ENCODE peak calls at places on chromosomes 7 and 10, in eight cellular contexts. S is uterus, E is HCT116, Z is spleen, T is A549, N is vagina, D is esophagus squamous epithelium, A is Peyer's patch. U is an unnamed sample.

GRCh38 chr7:140035400-140036223 is 27.1 kb downstream of the PARP12 start:
- DNase-seq in D (no peak), A (no peak), E (no peak), N (no peak), Z (no peak), T (no peak), S (no peak), U (no peak)

GRCh38 chr10:109922976-109923921 is at the start of gene XPNPEP1:
- DNase-seq in A (peak), S (peak), D (peak), N (no peak), E (peak), Z (peak), T (peak), U (peak)

GRCh38 chr10:6114758-6115410 is 26.1 kb downstream of the RBM17 start:
- DNase-seq in S (no peak), Z (no peak), E (no peak), A (peak), N (no peak), D (no peak), T (no peak), U (no peak)

GRCh38 chr10:79472449-79472848 is 27.0 kb upstream of the ZCCHC24 start:
- DNase-seq in A (no peak), E (no peak), D (no peak), S (no peak), Z (no peak), N (peak), T (no peak), U (no peak)

GRCh38 chr10:16915308-16915707 is 98.1 kb upstream of the RSU1 start:
- DNase-seq in D (no peak), Z (no peak), N (no peak), E (no peak), S (no peak), A (no peak), T (no peak), U (no peak)

GRCh38 chr10:87817291-87817872 is 644 bp downstream of the ATAD1 start:
- DNase-seq in N (no peak), T (no peak), S (no peak), D (no peak), E (no peak), A (no peak), Z (no peak), U (no peak)

GRCh38 chr7:151597541-151597940 is 77.8 kb upstream of the RHEB start:
- DNase-seq in A (no peak), Z (no peak), E (no peak), T (no peak), S (no peak), D (no peak), N (no peak), U (no peak)

GRCh38 chr7:153061913-153062528 is 302.5 kb downstream of the ACTR3B start:
- DNase-seq in E (no peak), S (no peak), D (no peak), Z (no peak), T (no peak), N (no peak), A (no peak), U (peak)

GRCh38 chr10:109678857-109679256 is 244.5 kb downstream of the XPNPEP1 start:
- DNase-seq in E (no peak), T (no peak), S (no peak), A (no peak), D (no peak), Z (no peak), N (no peak), U (no peak)

GRCh38 chr7:51187941-51188340 is 128.7 kb downstream of the COBL start:
- DNase-seq in T (peak), Z (peak), S (no peak), N (no peak), E (no peak), A (no peak), D (no peak), U (peak)

GRCh38 chr10:117373848-117374505 is 1.3 kb downstream of the PDZD8 start:
- DNase-seq in T (peak), A (peak), Z (peak), N (no peak), E (no peak), D (no peak), S (peak), U (peak)

GRCh38 chr7:157875230-157876179 is 538.7 kb downstream of the DNAJB6 start:
- DNase-seq in E (peak), T (peak), A (no peak), S (no peak), D (no peak), Z (peak), N (no peak), U (peak)

GRCh38 chr10:112807013-112807412 is 143.0 kb upstream of the TCF7L2 start:
- DNase-seq in T (no peak), S (no peak), E (no peak), A (no peak), Z (no peak), D (no peak), N (peak), U (no peak)

GRCh38 chr10:18582803-18583202 is 68.6 kb downstream of the NSUN6 start:
- DNase-seq in E (no peak), S (no peak), Z (no peak), D (no peak), N (no peak), T (no peak), A (no peak), U (no peak)

GRCh38 chr7:132536646-132537395 is 39.4 kb downstream of the PLXNA4 start:
- DNase-seq in E (no peak), Z (no peak), S (no peak), A (no peak), D (no peak), T (no peak), N (no peak), U (no peak)

GRCh38 chr7:33774762-33775523 is 130.4 kb upstream of the BMPER start:
- DNase-seq in D (no peak), S (peak), Z (no peak), A (peak), T (no peak), N (no peak), E (no peak), U (peak)

GRCh38 chr10:70052462-70053211 is at the start of gene MACROH2A2:
- DNase-seq in N (no peak), D (no peak), E (peak), A (peak), S (peak), T (peak), Z (no peak), U (peak)
- TF ChIP-seq CTCF in N (no peak), D (peak), E (peak), A (peak), S (peak), T (peak), Z (no peak), U (no peak)

GRCh38 chr10:63760034-63760707 is 239.0 kb downstream of the REEP3 start:
- DNase-seq in E (no peak), Z (no peak), D (no peak), A (no peak), T (no peak), S (no peak), N (no peak), U (no peak)
- H3K27ac ChIP-seq in E (no peak), Z (no peak), D (no peak), A (no peak), T (no peak), S (no peak), N (no peak), U (no peak)

GRCh38 chr10:133261726-133262325 is 14.8 kb downstream of the ADAM8 start:
- DNase-seq in N (no peak), T (peak), E (no peak), S (peak), D (peak), A (peak), Z (peak), U (peak)
- TF ChIP-seq POLR2A in N (peak), T (peak), E (no peak), S (peak), D (no peak), A (no peak), Z (peak), U (no peak)

DNA sequence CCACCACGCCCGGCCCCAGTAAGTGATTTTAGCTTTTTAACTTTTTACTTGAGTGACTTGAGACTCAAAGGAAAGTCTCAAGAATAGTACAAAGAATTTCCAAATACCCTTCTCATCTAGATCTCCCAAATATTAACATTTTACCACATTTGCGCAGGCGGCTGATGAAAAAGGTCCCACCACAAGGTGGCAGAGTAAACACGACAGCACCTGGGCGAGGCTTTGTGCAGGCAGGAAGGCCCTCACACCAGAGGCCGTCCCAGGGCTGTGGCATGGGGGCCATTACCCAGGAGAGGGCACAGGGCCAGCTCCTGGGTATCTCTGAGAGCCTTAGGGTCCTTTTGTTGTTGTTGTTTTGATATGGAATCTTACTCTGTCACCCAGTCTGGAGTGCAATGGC is 50.0 kb upstream of the WIPI2 start:
- DNase-seq in D (no peak), A (peak), Z (no peak), E (peak), N (no peak), T (no peak), S (peak), U (peak)
- TF ChIP-seq CTCF in D (peak), A (peak), Z (peak), E (peak), N (no peak), T (peak), S (no peak), U (no peak)

GRCh38 chr7:5776894-5777645 is 4.4 kb downstream of the RNF216 start:
- DNase-seq in N (no peak), A (no peak), E (no peak), S (no peak), Z (no peak), T (no peak), D (no peak), U (no peak)

GRCh38 chr7:5777932-5778331 is 3.5 kb downstream of the RNF216 start:
- DNase-seq in Z (no peak), T (no peak), D (no peak), E (no peak), S (no peak), A (no peak), N (no peak), U (no peak)

GRCh38 chr7:5774790-5775189 is 6.7 kb downstream of the RNF216 start:
- DNase-seq in Z (no peak), T (no peak), N (no peak), D (no peak), E (no peak), S (no peak), A (no peak), U (no peak)

GRCh38 chr7:5780801-5781496 is 514 bp downstream of the RNF216 start:
- DNase-seq in E (no peak), D (no peak), T (no peak), A (peak), Z (peak), S (peak), N (no peak), U (peak)

GRCh38 chr7:5779108-5779507 is 2.4 kb downstream of the RNF216 start:
- DNase-seq in D (no peak), A (no peak), S (no peak), T (no peak), E (no peak), N (no peak), Z (no peak), U (no peak)
- H3K27ac ChIP-seq in D (no peak), A (no peak), S (no peak), T (no peak), E (no peak), N (no peak), Z (no peak), U (no peak)

GRCh38 chr10:74901867-74902439 is 75.6 kb downstream of the KAT6B start:
- DNase-seq in D (no peak), T (no peak), E (no peak), A (no peak), S (no peak), Z (no peak), N (no peak), U (no peak)

GRCh38 chr10:74901240-74901827 is 74.9 kb downstream of the KAT6B start:
- DNase-seq in N (no peak), T (no peak), A (no peak), Z (no peak), S (no peak), D (no peak), E (no peak), U (no peak)

GRCh38 chr10:74896788-74897527 is 70.6 kb downstream of the KAT6B start:
- DNase-seq in Z (no peak), S (no peak), A (no peak), E (no peak), D (no peak), T (no peak), N (no peak), U (peak)

GRCh38 chr10:74900297-74900696 is 73.9 kb downstream of the KAT6B start:
- DNase-seq in N (no peak), Z (no peak), E (no peak), S (no peak), D (no peak), A (peak), T (no peak), U (no peak)

GRCh38 chr10:74898201-74898976 is 72.0 kb downstream of the KAT6B start:
- DNase-seq in Z (no peak), T (no peak), A (peak), S (no peak), D (no peak), N (no peak), E (no peak), U (no peak)
- TF ChIP-seq POLR2A in Z (no peak), T (no peak), A (no peak), S (no peak), D (no peak), N (no peak), E (no peak), U (no peak)

GRCh38 chr10:76116523-76116922 is 685.1 kb downstream of the LRMDA start:
- DNase-seq in D (no peak), S (no peak), T (no peak), E (no peak), A (no peak), Z (no peak), N (no peak), U (no peak)
- TF ChIP-seq CTCF in D (no peak), S (no peak), T (no peak), E (no peak), A (no peak), Z (no peak), N (no peak), U (no peak)

U was measured in testis.